ENCODE peak calls at places on chromosomes 7 and 10, in ten cellular contexts. One of them, this sample, is unnamed.

GRCh38 chr7:750111-750905 is 23.2 kb upstream of the PRKAR1B start:
- DNase-seq in stimulated activated CD8-positive, alpha-beta memory T cell treated with anti-CD3 and anti-CD28 coated beads, Interleukin-15, amount 100 ng/mL, for 24 hours: no peak
- DNase-seq in AG04450: no peak
- DNase-seq in left lobe of liver: no peak
- DNase-seq in activated CD4-positive, CD25-positive, alpha-beta regulatory T cell: no peak
- DNase-seq in lung: no peak
- DNase-seq in adrenal gland: no peak
- DNase-seq in T47D: no peak
- DNase-seq in foreskin fibroblast: no peak
- DNase-seq in PC-3: no peak
- DNase-seq in this sample: no peak

GRCh38 chr10:48306265-48306869 is at the start of gene MAPK8:
- DNase-seq in AG04450: peak
- DNase-seq in PC-3: peak
- DNase-seq in left lobe of liver: peak
- DNase-seq in foreskin fibroblast: peak
- DNase-seq in stimulated activated CD8-positive, alpha-beta memory T cell treated with anti-CD3 and anti-CD28 coated beads, Interleukin-15, amount 100 ng/mL, for 24 hours: peak
- DNase-seq in adrenal gland: peak
- DNase-seq in lung: peak
- DNase-seq in activated CD4-positive, CD25-positive, alpha-beta regulatory T cell: peak
- DNase-seq in T47D: peak
- DNase-seq in this sample: peak

GRCh38 chr10:88415533-88416130 is 167.5 kb downstream of the RNLS start:
- DNase-seq in left lobe of liver: no peak
- DNase-seq in PC-3: no peak
- DNase-seq in AG04450: no peak
- DNase-seq in activated CD4-positive, CD25-positive, alpha-beta regulatory T cell: no peak
- DNase-seq in adrenal gland: no peak
- DNase-seq in foreskin fibroblast: no peak
- DNase-seq in lung: no peak
- DNase-seq in T47D: no peak
- DNase-seq in stimulated activated CD8-positive, alpha-beta memory T cell treated with anti-CD3 and anti-CD28 coated beads, Interleukin-15, amount 100 ng/mL, for 24 hours: no peak
- DNase-seq in this sample: no peak

GRCh38 chr7:140923358-140924006 is 1.2 kb downstream of the BRAF start:
- DNase-seq in AG04450: no peak
- DNase-seq in stimulated activated CD8-positive, alpha-beta memory T cell treated with anti-CD3 and anti-CD28 coated beads, Interleukin-15, amount 100 ng/mL, for 24 hours: no peak
- DNase-seq in left lobe of liver: no peak
- DNase-seq in foreskin fibroblast: peak
- DNase-seq in activated CD4-positive, CD25-positive, alpha-beta regulatory T cell: no peak
- DNase-seq in adrenal gland: no peak
- DNase-seq in T47D: no peak
- DNase-seq in lung: no peak
- DNase-seq in PC-3: peak
- DNase-seq in this sample: no peak

GRCh38 chr7:93515144-93515543 is 59.4 kb downstream of the CALCR start:
- DNase-seq in PC-3: no peak
- DNase-seq in activated CD4-positive, CD25-positive, alpha-beta regulatory T cell: no peak
- DNase-seq in left lobe of liver: no peak
- DNase-seq in foreskin fibroblast: no peak
- DNase-seq in AG04450: no peak
- DNase-seq in lung: no peak
- DNase-seq in T47D: no peak
- DNase-seq in stimulated activated CD8-positive, alpha-beta memory T cell treated with anti-CD3 and anti-CD28 coated beads, Interleukin-15, amount 100 ng/mL, for 24 hours: no peak
- DNase-seq in adrenal gland: no peak
- DNase-seq in this sample: no peak

GRCh38 chr10:31745612-31746376 is 182.8 kb downstream of the ARHGAP12 start:
- DNase-seq in PC-3: peak
- DNase-seq in T47D: no peak
- DNase-seq in stimulated activated CD8-positive, alpha-beta memory T cell treated with anti-CD3 and anti-CD28 coated beads, Interleukin-15, amount 100 ng/mL, for 24 hours: no peak
- DNase-seq in lung: no peak
- DNase-seq in activated CD4-positive, CD25-positive, alpha-beta regulatory T cell: no peak
- DNase-seq in adrenal gland: no peak
- DNase-seq in AG04450: peak
- DNase-seq in foreskin fibroblast: peak
- DNase-seq in left lobe of liver: no peak
- DNase-seq in this sample: peak

GRCh38 chr7:106372121-106372520 is 87.3 kb upstream of the NAMPT start:
- DNase-seq in foreskin fibroblast: peak
- DNase-seq in left lobe of liver: no peak
- DNase-seq in adrenal gland: no peak
- DNase-seq in PC-3: peak
- DNase-seq in lung: no peak
- DNase-seq in AG04450: no peak
- DNase-seq in activated CD4-positive, CD25-positive, alpha-beta regulatory T cell: no peak
- DNase-seq in stimulated activated CD8-positive, alpha-beta memory T cell treated with anti-CD3 and anti-CD28 coated beads, Interleukin-15, amount 100 ng/mL, for 24 hours: no peak
- DNase-seq in T47D: no peak
- DNase-seq in this sample: no peak

GRCh38 chr7:104371216-104371796 is 42.9 kb downstream of the LHFPL3 start:
- DNase-seq in AG04450: no peak
- DNase-seq in PC-3: no peak
- DNase-seq in foreskin fibroblast: no peak
- DNase-seq in T47D: no peak
- DNase-seq in adrenal gland: no peak
- DNase-seq in left lobe of liver: no peak
- DNase-seq in activated CD4-positive, CD25-positive, alpha-beta regulatory T cell: no peak
- DNase-seq in stimulated activated CD8-positive, alpha-beta memory T cell treated with anti-CD3 and anti-CD28 coated beads, Interleukin-15, amount 100 ng/mL, for 24 hours: no peak
- DNase-seq in lung: no peak
- DNase-seq in this sample: no peak

GRCh38 chr10:921471-922414 is 9.8 kb downstream of the LARP4B start:
- DNase-seq in PC-3: peak
- DNase-seq in left lobe of liver: no peak
- DNase-seq in AG04450: no peak
- DNase-seq in stimulated activated CD8-positive, alpha-beta memory T cell treated with anti-CD3 and anti-CD28 coated beads, Interleukin-15, amount 100 ng/mL, for 24 hours: no peak
- DNase-seq in adrenal gland: peak
- DNase-seq in T47D: no peak
- DNase-seq in foreskin fibroblast: no peak
- DNase-seq in lung: no peak
- DNase-seq in activated CD4-positive, CD25-positive, alpha-beta regulatory T cell: no peak
- DNase-seq in this sample: peak

GRCh38 chr7:74231232-74231590 is 21.4 kb downstream of the LAT2 start:
- DNase-seq in stimulated activated CD8-positive, alpha-beta memory T cell treated with anti-CD3 and anti-CD28 coated beads, Interleukin-15, amount 100 ng/mL, for 24 hours: no peak
- DNase-seq in T47D: no peak
- DNase-seq in left lobe of liver: no peak
- DNase-seq in PC-3: no peak
- DNase-seq in lung: no peak
- DNase-seq in AG04450: no peak
- DNase-seq in adrenal gland: no peak
- DNase-seq in foreskin fibroblast: no peak
- DNase-seq in activated CD4-positive, CD25-positive, alpha-beta regulatory T cell: no peak
- DNase-seq in this sample: no peak

GRCh38 chr10:34286136-34286739 is 528.9 kb downstream of the PARD3 start:
- DNase-seq in left lobe of liver: no peak
- DNase-seq in AG04450: no peak
- DNase-seq in PC-3: peak
- DNase-seq in T47D: no peak
- DNase-seq in activated CD4-positive, CD25-positive, alpha-beta regulatory T cell: no peak
- DNase-seq in stimulated activated CD8-positive, alpha-beta memory T cell treated with anti-CD3 and anti-CD28 coated beads, Interleukin-15, amount 100 ng/mL, for 24 hours: no peak
- DNase-seq in foreskin fibroblast: peak
- DNase-seq in lung: no peak
- DNase-seq in adrenal gland: peak
- DNase-seq in this sample: no peak

GRCh38 chr10:17923728-17924127 is 28.0 kb upstream of the SLC39A12 start:
- DNase-seq in stimulated activated CD8-positive, alpha-beta memory T cell treated with anti-CD3 and anti-CD28 coated beads, Interleukin-15, amount 100 ng/mL, for 24 hours: no peak
- DNase-seq in foreskin fibroblast: peak
- DNase-seq in activated CD4-positive, CD25-positive, alpha-beta regulatory T cell: no peak
- DNase-seq in lung: peak
- DNase-seq in adrenal gland: no peak
- DNase-seq in T47D: peak
- DNase-seq in left lobe of liver: no peak
- DNase-seq in PC-3: peak
- DNase-seq in AG04450: peak
- DNase-seq in this sample: peak

GRCh38 chr10:107103174-107104025 is 61.1 kb downstream of the SORCS1 start:
- DNase-seq in stimulated activated CD8-positive, alpha-beta memory T cell treated with anti-CD3 and anti-CD28 coated beads, Interleukin-15, amount 100 ng/mL, for 24 hours: no peak
- DNase-seq in foreskin fibroblast: no peak
- DNase-seq in AG04450: no peak
- DNase-seq in adrenal gland: peak
- DNase-seq in lung: no peak
- DNase-seq in activated CD4-positive, CD25-positive, alpha-beta regulatory T cell: no peak
- DNase-seq in PC-3: no peak
- DNase-seq in T47D: no peak
- DNase-seq in left lobe of liver: no peak
- DNase-seq in this sample: no peak

GRCh38 chr10:112842832-112843360 is 107.2 kb upstream of the TCF7L2 start:
- DNase-seq in lung: no peak
- DNase-seq in PC-3: no peak
- DNase-seq in adrenal gland: peak
- DNase-seq in left lobe of liver: peak
- DNase-seq in stimulated activated CD8-positive, alpha-beta memory T cell treated with anti-CD3 and anti-CD28 coated beads, Interleukin-15, amount 100 ng/mL, for 24 hours: no peak
- DNase-seq in foreskin fibroblast: peak
- DNase-seq in T47D: no peak
- DNase-seq in activated CD4-positive, CD25-positive, alpha-beta regulatory T cell: no peak
- DNase-seq in AG04450: no peak
- DNase-seq in this sample: peak

GRCh38 chr10:47264797-47265281 is 35.2 kb upstream of the GDF10 start:
- DNase-seq in AG04450: no peak
- DNase-seq in T47D: no peak
- DNase-seq in stimulated activated CD8-positive, alpha-beta memory T cell treated with anti-CD3 and anti-CD28 coated beads, Interleukin-15, amount 100 ng/mL, for 24 hours: no peak
- DNase-seq in lung: no peak
- DNase-seq in left lobe of liver: peak
- DNase-seq in foreskin fibroblast: no peak
- DNase-seq in activated CD4-positive, CD25-positive, alpha-beta regulatory T cell: no peak
- DNase-seq in adrenal gland: no peak
- DNase-seq in PC-3: no peak
- DNase-seq in this sample: no peak

GRCh38 chr7:132393789-132394261 is 182.4 kb downstream of the PLXNA4 start:
- DNase-seq in adrenal gland: peak
- DNase-seq in T47D: no peak
- DNase-seq in foreskin fibroblast: no peak
- DNase-seq in AG04450: no peak
- DNase-seq in lung: peak
- DNase-seq in PC-3: no peak
- DNase-seq in stimulated activated CD8-positive, alpha-beta memory T cell treated with anti-CD3 and anti-CD28 coated beads, Interleukin-15, amount 100 ng/mL, for 24 hours: no peak
- DNase-seq in left lobe of liver: peak
- DNase-seq in activated CD4-positive, CD25-positive, alpha-beta regulatory T cell: no peak
- DNase-seq in this sample: no peak

GRCh38 chr7:33191326-33191725 is 62.0 kb downstream of the BBS9 start:
- DNase-seq in adrenal gland: no peak
- DNase-seq in PC-3: peak
- DNase-seq in lung: no peak
- DNase-seq in T47D: peak
- DNase-seq in AG04450: no peak
- DNase-seq in foreskin fibroblast: no peak
- DNase-seq in left lobe of liver: no peak
- DNase-seq in activated CD4-positive, CD25-positive, alpha-beta regulatory T cell: peak
- DNase-seq in stimulated activated CD8-positive, alpha-beta memory T cell treated with anti-CD3 and anti-CD28 coated beads, Interleukin-15, amount 100 ng/mL, for 24 hours: no peak
- DNase-seq in this sample: no peak

GRCh38 chr7:36863901-36864701 is 139.8 kb upstream of the AOAH start:
- DNase-seq in AG04450: no peak
- DNase-seq in T47D: no peak
- DNase-seq in PC-3: no peak
- DNase-seq in stimulated activated CD8-positive, alpha-beta memory T cell treated with anti-CD3 and anti-CD28 coated beads, Interleukin-15, amount 100 ng/mL, for 24 hours: no peak
- DNase-seq in lung: no peak
- DNase-seq in activated CD4-positive, CD25-positive, alpha-beta regulatory T cell: no peak
- DNase-seq in adrenal gland: peak
- DNase-seq in foreskin fibroblast: no peak
- DNase-seq in left lobe of liver: no peak
- DNase-seq in this sample: no peak

GRCh38 chr10:34341473-34341872 is 473.6 kb downstream of the PARD3 start:
- DNase-seq in activated CD4-positive, CD25-positive, alpha-beta regulatory T cell: no peak
- DNase-seq in foreskin fibroblast: peak
- DNase-seq in AG04450: no peak
- DNase-seq in stimulated activated CD8-positive, alpha-beta memory T cell treated with anti-CD3 and anti-CD28 coated beads, Interleukin-15, amount 100 ng/mL, for 24 hours: no peak
- DNase-seq in PC-3: no peak
- DNase-seq in lung: no peak
- DNase-seq in left lobe of liver: no peak
- DNase-seq in T47D: no peak
- DNase-seq in adrenal gland: peak
- DNase-seq in this sample: no peak

GRCh38 chr7:105489409-105489808 is 32.7 kb downstream of the PUS7 start:
- DNase-seq in activated CD4-positive, CD25-positive, alpha-beta regulatory T cell: no peak
- DNase-seq in PC-3: no peak
- DNase-seq in AG04450: no peak
- DNase-seq in lung: no peak
- DNase-seq in left lobe of liver: no peak
- DNase-seq in adrenal gland: no peak
- DNase-seq in foreskin fibroblast: no peak
- DNase-seq in stimulated activated CD8-positive, alpha-beta memory T cell treated with anti-CD3 and anti-CD28 coated beads, Interleukin-15, amount 100 ng/mL, for 24 hours: no peak
- DNase-seq in T47D: no peak
- DNase-seq in this sample: no peak

GRCh38 chr7:103989200-103989784 is at the start of gene RELN:
- DNase-seq in left lobe of liver: peak
- DNase-seq in AG04450: no peak
- DNase-seq in adrenal gland: no peak
- DNase-seq in lung: no peak
- DNase-seq in PC-3: no peak
- DNase-seq in activated CD4-positive, CD25-positive, alpha-beta regulatory T cell: no peak
- DNase-seq in stimulated activated CD8-positive, alpha-beta memory T cell treated with anti-CD3 and anti-CD28 coated beads, Interleukin-15, amount 100 ng/mL, for 24 hours: no peak
- DNase-seq in T47D: no peak
- DNase-seq in foreskin fibroblast: peak
- DNase-seq in this sample: no peak

GRCh38 chr7:11060883-11061282 is 87.2 kb downstream of the PHF14 start:
- DNase-seq in T47D: no peak
- DNase-seq in left lobe of liver: no peak
- DNase-seq in PC-3: no peak
- DNase-seq in foreskin fibroblast: no peak
- DNase-seq in stimulated activated CD8-positive, alpha-beta memory T cell treated with anti-CD3 and anti-CD28 coated beads, Interleukin-15, amount 100 ng/mL, for 24 hours: no peak
- DNase-seq in activated CD4-positive, CD25-positive, alpha-beta regulatory T cell: no peak
- DNase-seq in AG04450: no peak
- DNase-seq in lung: no peak
- DNase-seq in adrenal gland: no peak
- DNase-seq in this sample: no peak

GRCh38 chr7:138755331-138755747 is 42.5 kb upstream of the TMEM213 start:
- DNase-seq in lung: no peak
- DNase-seq in adrenal gland: no peak
- DNase-seq in T47D: no peak
- DNase-seq in foreskin fibroblast: no peak
- DNase-seq in left lobe of liver: no peak
- DNase-seq in stimulated activated CD8-positive, alpha-beta memory T cell treated with anti-CD3 and anti-CD28 coated beads, Interleukin-15, amount 100 ng/mL, for 24 hours: no peak
- DNase-seq in activated CD4-positive, CD25-positive, alpha-beta regulatory T cell: no peak
- DNase-seq in AG04450: no peak
- DNase-seq in PC-3: peak
- DNase-seq in this sample: no peak

GRCh38 chr10:132418520-132419416 is 21.8 kb downstream of the PWWP2B start:
- DNase-seq in adrenal gland: peak
- DNase-seq in AG04450: no peak
- DNase-seq in lung: peak
- DNase-seq in T47D: peak
- DNase-seq in PC-3: peak
- DNase-seq in left lobe of liver: no peak
- DNase-seq in activated CD4-positive, CD25-positive, alpha-beta regulatory T cell: no peak
- DNase-seq in stimulated activated CD8-positive, alpha-beta memory T cell treated with anti-CD3 and anti-CD28 coated beads, Interleukin-15, amount 100 ng/mL, for 24 hours: no peak
- DNase-seq in foreskin fibroblast: no peak
- DNase-seq in this sample: no peak

GRCh38 chr7:156998988-156999610 is 11.4 kb downstream of the MNX1 start:
- DNase-seq in AG04450: no peak
- DNase-seq in activated CD4-positive, CD25-positive, alpha-beta regulatory T cell: no peak
- DNase-seq in adrenal gland: no peak
- DNase-seq in lung: no peak
- DNase-seq in left lobe of liver: peak
- DNase-seq in T47D: no peak
- DNase-seq in PC-3: no peak
- DNase-seq in stimulated activated CD8-positive, alpha-beta memory T cell treated with anti-CD3 and anti-CD28 coated beads, Interleukin-15, amount 100 ng/mL, for 24 hours: no peak
- DNase-seq in foreskin fibroblast: peak
- DNase-seq in this sample: no peak

GRCh38 chr10:131980757-131981428 is 830 bp downstream of the BNIP3 start:
- DNase-seq in lung: no peak
- DNase-seq in activated CD4-positive, CD25-positive, alpha-beta regulatory T cell: no peak
- DNase-seq in AG04450: no peak
- DNase-seq in left lobe of liver: peak
- DNase-seq in adrenal gland: no peak
- DNase-seq in stimulated activated CD8-positive, alpha-beta memory T cell treated with anti-CD3 and anti-CD28 coated beads, Interleukin-15, amount 100 ng/mL, for 24 hours: no peak
- DNase-seq in foreskin fibroblast: peak
- DNase-seq in T47D: no peak
- DNase-seq in PC-3: no peak
- DNase-seq in this sample: no peak

GRCh38 chr10:4685495-4685894 is 140.5 kb upstream of the AKR1E2 start:
- DNase-seq in activated CD4-positive, CD25-positive, alpha-beta regulatory T cell: no peak
- DNase-seq in foreskin fibroblast: no peak
- DNase-seq in lung: no peak
- DNase-seq in stimulated activated CD8-positive, alpha-beta memory T cell treated with anti-CD3 and anti-CD28 coated beads, Interleukin-15, amount 100 ng/mL, for 24 hours: no peak
- DNase-seq in AG04450: no peak
- DNase-seq in left lobe of liver: no peak
- DNase-seq in PC-3: no peak
- DNase-seq in adrenal gland: no peak
- DNase-seq in T47D: no peak
- DNase-seq in this sample: no peak

GRCh38 chr10:132377326-132377725 is 19.7 kb upstream of the PWWP2B start:
- DNase-seq in PC-3: no peak
- DNase-seq in AG04450: no peak
- DNase-seq in T47D: no peak
- DNase-seq in left lobe of liver: no peak
- DNase-seq in adrenal gland: no peak
- DNase-seq in activated CD4-positive, CD25-positive, alpha-beta regulatory T cell: no peak
- DNase-seq in lung: no peak
- DNase-seq in stimulated activated CD8-positive, alpha-beta memory T cell treated with anti-CD3 and anti-CD28 coated beads, Interleukin-15, amount 100 ng/mL, for 24 hours: no peak
- DNase-seq in foreskin fibroblast: no peak
- DNase-seq in this sample: no peak